ENCODE peak calls at places on chromosomes 6 and 20, in ten cellular contexts. N is kidney tubule cell; A is NCI-H82; X is nucleus accumbens; L is stimulated activated CD4-positive, alpha-beta T cell treated with anti-CD3 and anti-CD28 coated beads, TNF-alpha, amount 100 ng/mL, for 4 hours; D is lower leg skin; K is NCI-H1436; S is globus pallidus; T is fibroblast of the aortic adventitia; M is foreskin melanocyte. C is an unnamed sample.

GRCh38 chr6:15207923-15208322 is 37.9 kb upstream of the JARID2 start:
- DNase-seq in N (peak; percentile 52), A (no peak), X (no peak), L (no peak), D (no peak), K (no peak), S (no peak), T (peak; percentile 58), M (peak; percentile 70), C (no peak)

GRCh38 chr6:70860044-70860443 is 96.8 kb downstream of the B3GAT2 start:
- DNase-seq in N (no peak), A (peak; percentile 90), X (no peak), L (no peak), D (no peak), K (no peak), S (no peak), T (peak; percentile 11), M (no peak), C (no peak)

GRCh38 chr6:136115941-136116340 is 134.2 kb downstream of the MTFR2 start:
- DNase-seq in N (no peak), A (no peak), X (no peak), L (no peak), D (no peak), K (no peak), S (no peak), T (no peak), M (no peak), C (no peak)

GRCh38 chr20:25489221-25489863 is 81.9 kb downstream of the GINS1 start:
- DNase-seq in N (no peak), A (no peak), X (no peak), L (no peak), D (no peak), K (no peak), S (no peak), T (no peak), M (no peak), C (no peak)

GRCh38 chr6:100695445-100695844 is 185.7 kb downstream of the ASCC3 start:
- DNase-seq in N (no peak), A (no peak), X (no peak), L (no peak), D (no peak), K (no peak), S (no peak), T (peak; percentile 35), M (no peak), C (no peak)

GRCh38 chr20:60481051-60481741 is 523.0 kb downstream of the CDH26 start:
- DNase-seq in N (no peak), A (no peak), X (no peak), L (no peak), D (no peak), K (no peak), S (no peak), T (no peak), M (no peak), C (no peak)

GRCh38 chr6:3119040-3119723 is 671 bp downstream of the BPHL start:
- DNase-seq in N (peak; percentile 42), A (peak; percentile 75), X (no peak), L (no peak), D (peak; percentile 82), K (no peak), S (no peak), T (peak; percentile 42), M (no peak), C (no peak)

GRCh38 chr6:155517282-155517681 is 61.6 kb upstream of the NOX3 start:
- DNase-seq in N (no peak), A (no peak), X (no peak), L (no peak), D (no peak), K (no peak), S (no peak), T (no peak), M (no peak), C (no peak)

GRCh38 chr20:45813006-45813340 is 529 bp downstream of the UBE2C start:
- DNase-seq in N (no peak), A (peak; percentile 66), X (no peak), L (no peak), D (no peak), K (no peak), S (no peak), T (no peak), M (no peak), C (no peak)

GRCh38 chr6:37838209-37838921 is 18.8 kb downstream of the ZFAND3 start:
- DNase-seq in N (no peak), A (no peak), X (no peak), L (no peak), D (no peak), K (no peak), S (no peak), T (peak; percentile 49), M (no peak), C (no peak)

GRCh38 chr6:166228839-166229528 is 61.3 kb upstream of the TBXT start:
- DNase-seq in N (no peak), A (no peak), X (no peak), L (no peak), D (no peak), K (no peak), S (no peak), T (no peak), M (no peak), C (no peak)

GRCh38 chr20:38108438-38109024 is 56.5 kb downstream of the TGM2 start:
- DNase-seq in N (no peak), A (peak; percentile 74), X (no peak), L (no peak), D (peak; percentile 85), K (no peak), S (no peak), T (peak; percentile 97), M (no peak), C (no peak)

C was measured in midbrain.